ENCODE peak calls at places on chromosomes 1 and 21, in four cellular contexts. E is iPS DF 6.9, S is heart right ventricle, Y is AG04450. B is an unnamed sample.

GRCh38 chr1:18877282-18877681 is 17.8 kb upstream of the TAS1R2 start:
- DNase-seq in E (no peak), S (no peak), Y (no peak), B (no peak)

GRCh38 chr1:159076753-159077656 is at the start of gene AIM2:
- DNase-seq in E (no peak), S (peak), Y (no peak), B (peak)

GRCh38 chr1:24294228-24294672 is 24.9 kb upstream of the GRHL3 start:
- DNase-seq in E (no peak), S (no peak), Y (peak), B (no peak)

GRCh38 chr1:63968663-63969460 is 195.0 kb downstream of the ROR1 start:
- DNase-seq in E (no peak), S (peak), Y (no peak), B (peak)

GRCh38 chr1:206489980-206490534 is 17.3 kb upstream of the RASSF5 start:
- DNase-seq in E (no peak), S (peak), Y (no peak), B (peak)

GRCh38 chr1:193013005-193013404 is 46.2 kb downstream of the UCHL5 start:
- DNase-seq in E (no peak), S (no peak), Y (peak), B (no peak)

GRCh38 chr1:203658274-203658673 is 31.6 kb downstream of the ATP2B4 start:
- DNase-seq in E (no peak), S (no peak), Y (no peak), B (no peak)

GRCh38 chr21:46099476-46099875 is 1.6 kb downstream of the COL6A2 start:
- DNase-seq in E (no peak), S (peak), Y (no peak), B (peak)

GRCh38 chr1:89085781-89086180 is 20.8 kb upstream of the GBP1 start:
- DNase-seq in E (peak), S (no peak), Y (no peak), B (no peak)

GRCh38 chr1:25610822-25611630 is 5.6 kb upstream of the MAN1C1 start:
- DNase-seq in E (no peak), S (no peak), Y (no peak), B (no peak)

GRCh38 chr1:23555949-23556640 is 3.2 kb downstream of the ID3 start:
- DNase-seq in E (no peak), S (no peak), Y (no peak), B (peak)

GRCh38 chr1:68174173-68175113 is 57.9 kb downstream of the WLS start:
- DNase-seq in E (no peak), S (peak), Y (peak), B (peak)

GRCh38 chr1:177913762-177914540 is 55.9 kb downstream of the SEC16B start:
- DNase-seq in E (no peak), S (no peak), Y (peak), B (peak)

GRCh38 chr1:36070349-36070748 is 13.5 kb upstream of the TEKT2 start:
- DNase-seq in E (no peak), S (no peak), Y (no peak), B (no peak)

GRCh38 chr21:16308269-16308668 is 578.5 kb downstream of the USP25 start:
- DNase-seq in E (no peak), S (no peak), Y (no peak), B (no peak)

GRCh38 chr1:10430216-10431064 is at the start of gene CENPS:
- DNase-seq in E (peak), S (peak), Y (peak), B (peak)

GRCh38 chr1:225655509-225656258 is 2.8 kb upstream of the ENAH start:
- DNase-seq in E (no peak), S (no peak), Y (peak), B (peak)

GRCh38 chr1:201461783-201462441 is 7.1 kb downstream of the PHLDA3 start:
- DNase-seq in E (no peak), S (peak), Y (peak), B (peak)

GRCh38 chr1:162069334-162070093 is at the start of gene NOS1AP:
- DNase-seq in E (no peak), S (peak), Y (no peak), B (peak)
- H3K27ac ChIP-seq in E (no peak), S (peak), Y (no peak), B (peak)

GRCh38 chr1:27504588-27505419 is 14.8 kb upstream of the WASF2 start:
- DNase-seq in E (no peak), S (peak), Y (no peak), B (peak)
- H3K27ac ChIP-seq in E (no peak), S (peak), Y (peak), B (peak)

GRCh38 chr1:155650231-155650757 is 38.3 kb downstream of the YY1AP1 start:
- DNase-seq in E (no peak), S (no peak), Y (no peak), B (no peak)
- H3K27ac ChIP-seq in E (no peak), S (no peak), Y (no peak), B (no peak)

GRCh38 chr1:234440348-234440747 is 38.6 kb downstream of the TARBP1 start:
- DNase-seq in E (no peak), S (no peak), Y (no peak), B (no peak)
- H3K27ac ChIP-seq in E (no peak), S (no peak), Y (no peak), B (no peak)

GRCh38 chr1:28595412-28596191 is 3.5 kb downstream of the RAB42 start:
- DNase-seq in E (no peak), S (no peak), Y (no peak), B (no peak)

GRCh38 chr1:28591708-28592313 is at the start of gene RAB42:
- DNase-seq in E (no peak), S (peak), Y (no peak), B (peak)

GRCh38 chr1:28594661-28595411 is 2.8 kb downstream of the RAB42 start:
- DNase-seq in E (no peak), S (no peak), Y (no peak), B (peak)

DNA sequence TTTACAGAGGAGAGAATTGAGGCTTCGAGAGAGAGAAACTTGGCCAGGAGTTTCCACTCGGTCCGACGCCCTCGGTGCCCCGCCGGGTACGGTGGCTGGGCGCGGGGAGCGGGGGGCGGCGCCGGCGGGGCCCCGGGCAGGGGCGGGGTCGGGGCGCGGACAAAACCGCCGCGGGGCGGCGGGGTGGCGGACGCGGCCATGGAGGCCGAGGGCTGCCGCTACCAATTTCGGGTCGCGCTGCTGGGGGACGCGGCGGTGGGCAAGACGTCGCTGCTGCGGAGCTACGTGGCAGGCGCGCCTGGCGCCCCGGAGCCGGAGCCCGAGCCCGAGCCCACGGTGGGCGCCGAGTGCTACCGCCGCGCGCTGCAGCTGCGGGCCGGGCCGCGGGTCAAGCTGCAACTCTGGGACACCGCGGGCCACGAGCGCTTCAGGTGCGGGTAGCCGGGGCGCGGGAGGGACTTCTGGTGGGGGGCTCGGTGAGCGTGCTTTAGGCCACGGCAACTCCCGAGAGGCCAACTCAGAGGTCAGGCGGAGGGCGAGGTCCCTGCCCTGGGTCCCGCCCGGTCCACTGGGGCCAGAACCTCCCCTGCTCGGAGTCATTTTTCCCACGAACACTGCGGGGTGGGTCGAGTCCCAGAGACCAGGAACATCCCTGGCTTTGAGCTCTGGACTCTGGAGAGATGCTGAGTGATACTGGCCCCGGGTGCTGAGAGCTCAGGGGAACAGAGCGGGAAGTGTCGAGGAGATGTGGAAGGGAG is 428 bp downstream of the RAB42 start:
- DNase-seq in E (no peak), S (peak), Y (no peak), B (no peak)
- H3K27ac ChIP-seq in E (no peak), S (no peak), Y (no peak), B (no peak)

GRCh38 chr1:941027-941587 is 17.4 kb downstream of the SAMD11 start:
- DNase-seq in E (no peak), S (no peak), Y (no peak), B (no peak)
- H3K27ac ChIP-seq in E (no peak), S (peak), Y (no peak), B (no peak)